ENCODE peak calls at places on chromosomes 3 and 15, in four cellular contexts. F, B, Y and D are unnamed samples.
A peak's percentile ranks its signal among the peaks of the same experiment; 100 is the strongest.

GRCh38 chr15:101368086-101368780 is 73.2 kb upstream of the SNRPA1 start:
- DNase-seq in F (no peak), B (no peak), Y (no peak), D (no peak)

GRCh38 chr3:58573638-58574037 is 3.6 kb downstream of the FAM107A start:
- DNase-seq in F (no peak), B (peak; percentile 28), Y (no peak), D (no peak)

GRCh38 chr3:193680220-193680619 is 87.2 kb downstream of the OPA1 start:
- DNase-seq in F (no peak), B (no peak), Y (no peak), D (peak; percentile 5)

GRCh38 chr3:70040386-70040785 is 40.9 kb downstream of the SAMMSON start:
- DNase-seq in F (no peak), B (no peak), Y (no peak), D (no peak)

GRCh38 chr3:177905895-177906511 is 630.2 kb upstream of the KCNMB2 start:
- DNase-seq in F (no peak), B (no peak), Y (peak; percentile 4), D (no peak)

GRCh38 chr15:25176991-25177954 is 222.5 kb downstream of the SNRPN start:
- DNase-seq in F (peak; percentile 9), B (peak; percentile 8), Y (peak; percentile 2), D (no peak)

GRCh38 chr15:28977377-28978010 is 91.7 kb downstream of the APBA2 start:
- DNase-seq in F (no peak), B (no peak), Y (peak; percentile 69), D (no peak)

GRCh38 chr3:123281929-123282328 is 80.2 kb downstream of the SEC22A start:
- DNase-seq in F (no peak), B (no peak), Y (no peak), D (no peak)

GRCh38 chr3:125136515-125136914 is 76.0 kb downstream of the SLC12A8 start:
- DNase-seq in F (no peak), B (no peak), Y (no peak), D (no peak)

GRCh38 chr3:187989458-187990153 is 164.4 kb upstream of the LPP start:
- DNase-seq in F (no peak), B (no peak), Y (no peak), D (peak; percentile 2)

GRCh38 chr15:73936588-73937312 is 10.5 kb downstream of the LOXL1 start:
- DNase-seq in F (no peak), B (no peak), Y (no peak), D (no peak)

GRCh38 chr15:73937726-73938125 is 11.5 kb downstream of the LOXL1 start:
- DNase-seq in F (no peak), B (no peak), Y (no peak), D (no peak)

GRCh38 chr15:73937313-73937695 is 11.0 kb downstream of the LOXL1 start:
- DNase-seq in F (no peak), B (no peak), Y (no peak), D (no peak)

GRCh38 chr15:73935547-73935946 is 9.3 kb downstream of the LOXL1 start:
- DNase-seq in F (no peak), B (no peak), Y (no peak), D (no peak)

GRCh38 chr15:73936181-73936580 is 9.9 kb downstream of the LOXL1 start:
- DNase-seq in F (peak; percentile 61), B (no peak), Y (no peak), D (no peak)
- TF ChIP-seq CTCF in F (peak; percentile 7), B (no peak), Y (no peak), D (no peak)

GRCh38 chr3:181948286-181948685 is 236.6 kb downstream of the SOX2 start:
- DNase-seq in F (no peak), B (no peak), Y (no peak), D (no peak)
- TF ChIP-seq CTCF in F (no peak), B (no peak), Y (no peak), D (peak; percentile 47)

GRCh38 chr3:16551342-16551976 is 38.0 kb upstream of the RFTN1 start:
- DNase-seq in F (no peak), B (no peak), Y (no peak), D (no peak)
- TF ChIP-seq CTCF in F (no peak), B (no peak), Y (no peak), D (no peak)

GRCh38 chr15:91099616-91100560 is at the start of gene SV2B:
- DNase-seq in F (no peak), B (peak; percentile 31), Y (peak; percentile 72), D (peak; percentile 25)
- TF ChIP-seq CTCF in F (no peak), B (no peak), Y (peak; percentile 10), D (peak; percentile 34)

GRCh38 chr3:197224034-197224444 is 74.4 kb downstream of the DLG1 start:
- DNase-seq in F (no peak), B (no peak), Y (no peak), D (no peak)
- TF ChIP-seq CTCF in F (no peak), B (peak; percentile 52), Y (peak; percentile 73), D (peak; percentile 77)